ENCODE peak calls at places on chromosome 20, in ten cellular contexts. M is MM.1S, C is transverse colon, S is A673, H is sigmoid colon, P is colonic mucosa, V is tibial nerve, L is H9, N is Caco-2, E is RWPE2. Y is an unnamed sample. For H3K4me1, the result is how much of the 10 kb centered on the place peaks cover.

GRCh38 chr20:59643616-59644061 is 39.3 kb downstream of the PHACTR3 start:
- DNase-seq in M (no peak), C (no peak), S (no peak), H (peak), P (peak), V (no peak), L (no peak), N (peak), E (no peak), Y (no peak)

GRCh38 chr20:63974402-63975200 is 4.8 kb downstream of the SAMD10 start:
- DNase-seq in M (no peak), C (no peak), S (no peak), H (peak), P (no peak), V (no peak), L (peak), N (peak), E (peak), Y (no peak)

GRCh38 chr20:39909447-39909846 is 779.6 kb downstream of the MAFB start:
- DNase-seq in M (no peak), C (peak), S (no peak), H (peak), P (peak), V (peak), L (no peak), N (no peak), E (no peak), Y (peak)

GRCh38 chr20:43799150-43799711 is 72.4 kb upstream of the GTSF1L start:
- DNase-seq in M (no peak), C (no peak), S (no peak), H (no peak), P (no peak), V (no peak), L (no peak), N (no peak), E (peak), Y (no peak)

GRCh38 chr20:21513881-21514540 is at the start of gene NKX2-2:
- DNase-seq in M (no peak), C (no peak), S (peak), H (no peak), P (no peak), V (no peak), L (peak), N (no peak), E (no peak), Y (no peak)

GRCh38 chr20:63172726-63173125 is 43.2 kb downstream of the YTHDF1 start:
- DNase-seq in M (no peak), C (no peak), S (no peak), H (no peak), P (no peak), V (no peak), L (peak), N (no peak), E (no peak), Y (no peak)

GRCh38 chr20:44810061-44810390 is 320 bp downstream of the RIMS4 start:
- DNase-seq in M (no peak), C (no peak), S (no peak), H (no peak), P (no peak), V (no peak), L (no peak), N (no peak), E (peak), Y (no peak)

GRCh38 chr20:59824711-59825562 is 108.5 kb downstream of the SYCP2 start:
- DNase-seq in M (no peak), C (no peak), S (no peak), H (no peak), P (peak), V (no peak), L (peak), N (peak), E (peak), Y (no peak)

GRCh38 chr20:20568604-20569205 is 143.7 kb downstream of the RALGAPA2 start:
- DNase-seq in M (peak), C (no peak), S (peak), H (no peak), P (no peak), V (no peak), L (no peak), N (no peak), E (no peak), Y (no peak)

GRCh38 chr20:48404598-48404997 is 423.2 kb downstream of the PREX1 start:
- DNase-seq in M (no peak), C (no peak), S (no peak), H (no peak), P (no peak), V (no peak), L (no peak), N (no peak), E (no peak), Y (no peak)

GRCh38 chr20:48403362-48403761 is 424.4 kb downstream of the PREX1 start:
- DNase-seq in M (no peak), C (no peak), S (no peak), H (no peak), P (no peak), V (no peak), L (no peak), N (no peak), E (no peak), Y (no peak)

GRCh38 chr20:48406462-48407235 is 421.1 kb downstream of the PREX1 start:
- DNase-seq in M (no peak), C (no peak), S (no peak), H (no peak), P (no peak), V (no peak), L (no peak), N (no peak), E (no peak), Y (no peak)

GRCh38 chr20:48407710-48408109 is 420.1 kb downstream of the PREX1 start:
- DNase-seq in M (no peak), C (no peak), S (no peak), H (no peak), P (no peak), V (no peak), L (no peak), N (no peak), E (no peak), Y (no peak)

DNA sequence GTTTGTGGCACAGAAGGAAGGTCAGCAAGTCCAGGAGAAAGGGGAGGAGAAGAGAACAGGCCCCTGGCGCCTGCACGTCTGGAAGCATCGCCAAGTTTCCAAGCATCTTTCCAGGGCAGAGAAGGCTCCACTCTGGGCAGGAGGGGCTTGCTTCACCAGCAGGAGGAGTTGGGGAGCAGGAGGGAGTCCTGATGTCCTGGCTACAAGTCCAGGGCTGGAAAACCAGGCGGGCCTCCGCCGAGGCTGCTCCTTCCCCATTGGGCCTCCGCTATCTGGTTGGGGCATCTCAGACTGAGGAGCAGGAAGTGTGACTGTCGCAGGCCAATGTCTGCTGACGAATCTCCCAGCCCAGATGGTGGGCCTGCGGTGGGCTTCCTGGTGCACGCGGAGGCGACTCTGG is 421.9 kb downstream of the PREX1 start:
- DNase-seq in M (no peak), C (no peak), S (no peak), H (no peak), P (no peak), V (no peak), L (peak), N (no peak), E (no peak), Y (no peak)
- TF ChIP-seq CTCF in M (no peak), C (no peak), S (no peak), H (no peak), P (no peak), V (no peak), L (peak), N (no peak), E (no peak), Y (no peak)

GRCh38 chr20:36175475-36175995 is 21.0 kb downstream of the EPB41L1 start:
- DNase-seq in M (no peak), C (no peak), S (no peak), H (no peak), P (no peak), V (no peak), L (no peak), N (no peak), E (no peak), Y (no peak)
- H3K4me1 ChIP-seq in M (under half), C (under half), S (under half), H (under half), P (under half), V (under half), L (under half), N (under half), E (under half), Y (under half)

DNA sequence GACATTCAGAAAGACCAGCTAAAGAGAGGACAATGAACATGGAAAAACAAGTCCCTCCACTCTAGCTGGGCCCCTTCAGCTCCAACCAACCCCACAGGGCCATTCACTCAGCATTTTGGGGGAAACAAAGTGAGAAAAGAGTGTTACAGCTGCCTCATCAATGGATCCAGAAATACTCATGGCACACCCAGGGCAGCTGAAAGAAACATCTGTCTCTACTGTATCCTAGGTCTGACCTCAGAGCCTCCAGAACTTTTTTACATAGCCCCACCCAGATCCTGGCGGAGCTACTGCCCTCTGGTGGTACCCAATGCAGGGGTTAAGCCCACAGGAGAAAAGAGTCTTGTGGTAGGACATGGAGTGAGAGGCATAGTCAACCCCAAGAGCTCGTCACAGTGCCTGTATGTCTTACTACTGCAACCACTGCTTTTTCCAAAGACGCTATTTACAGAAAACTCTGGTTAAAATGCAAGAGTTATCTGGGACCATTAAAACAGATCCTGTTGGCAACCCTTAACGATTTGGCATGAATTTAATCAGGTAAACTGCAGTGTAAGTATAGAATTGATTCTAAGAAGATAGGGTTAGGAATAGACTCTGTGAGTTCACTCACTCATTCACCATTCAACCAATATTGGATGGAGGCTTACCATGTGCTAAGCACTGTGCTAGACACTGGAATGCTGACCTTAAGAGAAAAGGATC is 37.4 kb upstream of the FAM83C start:
- DNase-seq in M (peak), C (peak), S (peak), H (no peak), P (peak), V (no peak), L (peak), N (peak), E (no peak), Y (peak)
- TF ChIP-seq CTCF in M (peak), C (peak), S (peak), H (no peak), P (peak), V (peak), L (peak), N (peak), E (peak), Y (no peak)

DNA sequence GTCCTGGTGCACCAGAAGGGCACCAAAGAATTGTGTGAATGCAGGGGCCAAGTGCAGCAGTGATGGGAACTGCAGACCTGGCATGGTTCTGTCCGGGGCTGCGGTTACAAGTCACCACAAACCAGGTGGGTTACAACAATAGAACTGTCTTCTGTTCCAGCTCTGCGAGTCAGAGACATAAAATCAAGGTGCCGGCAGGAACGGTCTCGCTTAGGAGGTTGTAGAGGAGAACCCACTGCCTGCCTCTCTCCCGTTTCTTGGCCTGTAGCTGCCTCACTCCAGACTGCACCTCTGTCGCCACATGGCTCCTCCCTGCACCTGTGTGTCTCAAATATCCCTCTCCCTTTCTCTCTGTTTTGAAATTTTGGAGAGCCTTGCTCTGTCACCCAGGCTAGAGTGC is 143.3 kb downstream of the TAF4 start:
- DNase-seq in M (no peak), C (no peak), S (no peak), H (no peak), P (no peak), V (no peak), L (no peak), N (no peak), E (peak), Y (no peak)
- H3K4me1 ChIP-seq in M (under half), C (under half), S (under half), H (under half), P (under half), V (under half), L (under half), N (under half), E (under half), Y (under half)

DNA sequence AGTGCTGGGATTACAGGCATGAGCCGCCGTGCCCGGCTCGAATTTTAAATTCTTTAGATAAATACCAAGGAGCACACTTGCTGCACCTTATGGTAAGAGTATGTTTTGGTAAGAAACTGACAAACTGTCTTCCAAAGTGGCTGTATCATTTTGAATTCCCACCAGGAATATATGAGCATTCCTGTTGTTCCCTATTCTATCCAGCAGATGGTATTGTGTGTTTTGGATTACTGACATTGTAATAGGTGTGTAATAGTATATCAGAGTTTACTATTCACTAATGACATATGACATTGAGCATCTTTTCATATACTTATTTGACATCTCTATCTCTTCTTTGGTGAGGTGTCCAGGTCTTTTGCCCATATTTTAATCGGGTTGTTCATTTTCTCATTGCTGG is 40.5 kb downstream of the TGM6 start:
- DNase-seq in M (no peak), C (no peak), S (no peak), H (no peak), P (no peak), V (no peak), L (no peak), N (no peak), E (no peak), Y (no peak)
- TF ChIP-seq CTCF in M (no peak), C (no peak), S (peak), H (no peak), P (no peak), V (no peak), L (peak), N (peak), E (peak), Y (no peak)

GRCh38 chr20:50758992-50759391 is 27.6 kb downstream of the PARD6B start:
- DNase-seq in M (no peak), C (no peak), S (no peak), H (no peak), P (peak), V (no peak), L (no peak), N (peak), E (peak), Y (no peak)
- H3K4me1 ChIP-seq in M (under half), C (under half), S (under half), H (under half), P (under half), V (under half), L (under half), N (half or more), E (under half), Y (under half)